ENCODE peak calls at places on chromosome 2, in four cellular contexts. V, S, G and R are unnamed samples.
A peak's percentile ranks its signal among the peaks of the same experiment; 100 is the strongest.

GRCh38 chr2:64362562-64363026 is 91.4 kb upstream of the LGALSL start:
- DNase-seq in G (no peak), S (no peak), V (no peak), R (no peak)

GRCh38 chr2:133109772-133110171 is 439.8 kb upstream of the LYPD1 start:
- DNase-seq in V (no peak), S (no peak), G (no peak), R (no peak)

GRCh38 chr2:27545348-27546141 is 37.3 kb upstream of the ZNF512 start:
- DNase-seq in G (no peak), S (no peak), V (no peak), R (no peak)

GRCh38 chr2:201234167-201235139 is 25.9 kb upstream of the CASP8 start:
- DNase-seq in S (no peak), G (no peak), V (no peak), R (no peak)

GRCh38 chr2:68284896-68285295 is 32.6 kb upstream of the PPP3R1 start:
- DNase-seq in S (no peak), V (no peak), G (no peak), R (no peak)

GRCh38 chr2:233938676-233939370 is 21.6 kb downstream of the TRPM8 start:
- DNase-seq in S (no peak), G (no peak), V (no peak), R (no peak)

GRCh38 chr2:71348302-71348701 is 16.7 kb downstream of the ZNF638 start:
- DNase-seq in S (peak; percentile 34), G (no peak), V (peak; percentile 16), R (no peak)

GRCh38 chr2:175855794-175856453 is 146.1 kb downstream of the LNPK start:
- DNase-seq in V (no peak), S (no peak), G (no peak), R (no peak)

GRCh38 chr2:2012505-2012904 is 268.2 kb upstream of the PXDN start:
- DNase-seq in S (no peak), V (no peak), G (no peak), R (no peak)

GRCh38 chr2:236578980-236579745 is 9.5 kb downstream of the ACKR3 start:
- DNase-seq in V (no peak), S (no peak), G (no peak), R (no peak)

GRCh38 chr2:69932596-69932922 is 17.6 kb downstream of the MXD1 start:
- DNase-seq in G (no peak), V (no peak), S (no peak), R (no peak)

GRCh38 chr2:72931280-72931910 is 14.1 kb downstream of the EMX1 start:
- DNase-seq in S (no peak), G (no peak), V (no peak), R (no peak)

GRCh38 chr2:241217320-241218031 is 29.0 kb downstream of the ANO7 start:
- DNase-seq in S (peak; percentile 71), G (no peak), V (peak; percentile 80), R (peak; percentile 59)

GRCh38 chr2:27588308-27588707 is 5.5 kb downstream of the ZNF512 start:
- DNase-seq in S (no peak), V (no peak), G (no peak), R (no peak)

GRCh38 chr2:59068255-59068654 is 827.1 kb upstream of the FANCL start:
- DNase-seq in G (no peak), S (no peak), V (no peak), R (no peak)

GRCh38 chr2:62215306-62216064 is 19.6 kb downstream of the B3GNT2 start:
- DNase-seq in V (no peak), S (peak; percentile 73), G (no peak), R (no peak)

GRCh38 chr2:215664847-215665525 is 229.1 kb upstream of the FN1 start:
- DNase-seq in V (peak; percentile 41), S (peak; percentile 20), G (peak; percentile 63), R (no peak)
- TF ChIP-seq FOXK2 in V (no peak), S (peak; percentile 39), G (no peak), R (no peak)

DNA sequence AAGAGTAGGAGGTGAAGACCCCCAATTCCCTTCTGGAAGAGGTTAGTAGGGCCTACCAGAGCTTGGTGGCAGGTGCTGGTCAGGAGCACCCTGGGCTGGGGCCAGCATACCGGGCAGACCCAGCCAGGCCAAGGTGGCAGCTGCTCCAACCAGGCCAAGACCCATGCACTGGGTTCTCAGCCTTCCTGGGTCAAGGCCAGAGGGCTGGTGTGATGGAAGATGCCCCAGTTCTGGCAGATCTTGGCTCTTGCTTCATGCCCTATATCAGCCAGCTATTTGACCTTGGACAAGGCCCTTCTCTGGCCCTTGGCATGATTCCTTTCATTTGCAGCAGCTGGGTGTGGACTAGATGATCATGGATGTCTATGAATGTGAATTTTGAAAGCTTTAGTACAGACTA is 57.7 kb downstream of the PRKCE start:
- DNase-seq in G (no peak), S (no peak), V (no peak), R (no peak)
- TF ChIP-seq FOXK2 in G (no peak), S (no peak), V (no peak), R (no peak)

GRCh38 chr2:38702413-38702812 is 36.5 kb downstream of the GALM start:
- DNase-seq in G (no peak), V (no peak), S (peak; percentile 60), R (no peak)
- TF ChIP-seq FOXK2 in G (no peak), V (no peak), S (no peak), R (no peak)

GRCh38 chr2:119482481-119483394 is 41.5 kb downstream of the SCTR start:
- DNase-seq in S (no peak), G (no peak), V (no peak), R (no peak)

GRCh38 chr2:119480718-119481142 is 43.6 kb downstream of the SCTR start:
- DNase-seq in V (peak; percentile 48), S (peak; percentile 38), G (no peak), R (no peak)

GRCh38 chr2:119480184-119480583 is 44.1 kb downstream of the SCTR start:
- DNase-seq in V (no peak), S (no peak), G (no peak), R (no peak)

GRCh38 chr2:119483395-119483753 is 40.9 kb downstream of the SCTR start:
- DNase-seq in G (no peak), V (no peak), S (no peak), R (no peak)

GRCh38 chr2:119481501-119482455 is 42.5 kb downstream of the SCTR start:
- DNase-seq in S (no peak), G (no peak), V (no peak), R (no peak)
- TF ChIP-seq FOXK2 in S (no peak), G (no peak), V (no peak), R (no peak)

DNA sequence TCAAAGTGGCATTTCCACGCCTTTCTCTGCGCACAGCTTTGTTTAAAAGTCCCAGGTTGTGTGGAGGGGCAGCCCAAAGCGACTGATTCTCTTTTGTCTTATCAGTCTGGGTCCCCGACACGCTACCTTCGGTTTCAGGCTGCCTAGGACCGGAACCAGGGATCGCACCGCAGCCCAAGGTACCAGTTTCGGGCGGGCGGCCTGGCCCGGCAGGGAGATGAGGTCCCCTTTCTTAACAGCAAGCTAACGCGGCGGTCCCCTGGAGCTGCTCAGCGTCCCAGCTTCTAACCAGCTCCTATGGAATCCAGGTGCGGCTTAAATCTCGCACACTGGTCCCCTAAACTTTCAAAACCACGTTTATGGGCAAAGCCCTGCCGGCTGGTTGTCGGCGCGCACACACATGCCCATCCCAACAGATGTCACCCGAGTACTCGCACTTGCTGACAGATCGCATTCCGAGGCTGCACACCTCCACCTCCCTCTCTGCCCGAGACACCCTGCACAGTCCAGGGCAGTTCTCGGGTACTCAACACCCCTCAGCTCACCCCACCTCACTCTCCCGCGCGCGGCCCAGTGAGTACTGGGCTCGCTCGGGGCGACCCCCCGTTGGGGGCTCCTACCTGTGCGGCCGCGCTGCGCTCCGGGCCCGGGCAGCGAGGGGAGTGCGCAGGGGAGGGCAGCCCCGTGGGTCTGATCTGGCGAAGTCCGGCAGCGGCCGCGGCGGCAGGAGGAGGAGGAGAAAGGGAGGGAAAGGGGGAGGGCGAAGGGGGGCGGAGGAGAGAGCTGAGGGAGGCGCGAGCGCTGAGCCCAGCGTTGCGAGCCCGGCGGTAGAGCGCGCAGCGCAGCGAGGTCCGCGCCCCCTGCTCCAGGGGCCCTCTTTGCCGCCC is at the start of gene EFEMP1:
- DNase-seq in S (no peak), V (no peak), G (no peak), R (peak; percentile 62)
- TF ChIP-seq FOXK2 in S (no peak), V (no peak), G (no peak), R (no peak)

GRCh38 chr2:110726285-110726684 is 6.1 kb upstream of the ACOXL start:
- DNase-seq in S (no peak), V (no peak), G (no peak), R (no peak)
- TF ChIP-seq FOXK2 in S (no peak), V (no peak), G (no peak), R (no peak)

GRCh38 chr2:152466925-152467676 is 132.1 kb downstream of the FMNL2 start:
- DNase-seq in V (no peak), G (peak; percentile 74), S (no peak), R (no peak)

GRCh38 chr2:152464853-152465470 is 130.0 kb downstream of the FMNL2 start:
- DNase-seq in S (no peak), G (no peak), V (no peak), R (no peak)

GRCh38 chr2:152466041-152466440 is 131.1 kb downstream of the FMNL2 start:
- DNase-seq in G (peak; percentile 30), S (peak; percentile 9), V (no peak), R (no peak)

GRCh38 chr2:152467677-152468406 is 132.9 kb downstream of the FMNL2 start:
- DNase-seq in G (peak; percentile 8), S (no peak), V (no peak), R (no peak)

GRCh38 chr2:152465541-152465940 is 130.6 kb downstream of the FMNL2 start:
- DNase-seq in V (no peak), S (no peak), G (no peak), R (no peak)
- TF ChIP-seq FOXK2 in V (no peak), S (no peak), G (no peak), R (no peak)

GRCh38 chr2:174059178-174059874 is 94.2 kb upstream of the SP3 start:
- DNase-seq in G (no peak), S (peak; percentile 86), V (peak; percentile 27), R (no peak)
- TF ChIP-seq FOXK2 in G (no peak), S (peak; percentile 54), V (no peak), R (no peak)

GRCh38 chr2:199973703-199974102 is 18.3 kb downstream of the MAIP1 start:
- DNase-seq in V (peak; percentile 46), G (no peak), S (peak; percentile 21), R (peak; percentile 37)
- TF ChIP-seq FOXK2 in V (no peak), G (no peak), S (no peak), R (no peak)

DNA sequence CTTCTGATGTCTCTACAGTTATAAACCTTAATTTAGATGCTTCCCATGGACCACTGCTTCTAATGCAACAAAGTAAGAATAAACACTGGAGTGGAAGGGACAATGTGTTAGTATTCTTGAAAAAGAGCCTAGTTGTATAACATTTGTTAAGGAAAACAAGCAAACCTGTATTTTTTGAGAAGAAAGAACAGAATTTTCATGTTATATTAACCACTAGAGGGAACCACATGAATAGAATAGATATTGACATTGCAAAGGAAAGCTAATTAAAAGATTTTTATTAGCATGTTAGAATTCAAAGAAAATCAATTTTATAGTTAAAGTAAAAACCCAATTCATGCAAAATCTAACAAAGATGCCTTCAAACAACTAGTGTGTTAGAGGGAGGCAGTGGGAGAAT is 151.2 kb upstream of the BARD1 start:
- DNase-seq in S (no peak), V (no peak), G (no peak), R (no peak)
- TF ChIP-seq FOXK2 in S (no peak), V (no peak), G (no peak), R (no peak)